ENCODE peak calls at places on chromosomes 16 and 17, in nine cellular contexts. U is Ammon's horn; C is renal cortical epithelial cell; G is activated naive CD4-positive, alpha-beta T cell treated with anti-CD3 and anti-CD28 coated beads for 36 hours; F is NCI-H1417; M is GM04504; O is ELF-1; D is amygdala; Y is activated CD4-positive, alpha-beta memory T cell treated with anti-CD3 and anti-CD28 coated beads for 36 hours. P is an unnamed sample.

GRCh38 chr17:419073-419735 is 66.6 kb upstream of the RPH3AL start:
- DNase-seq in U (no peak), C (no peak), G (peak), F (no peak), M (no peak), O (no peak), D (no peak), Y (peak), P (no peak)

GRCh38 chr16:62254847-62255246 is 218.6 kb upstream of the CDH8 start:
- DNase-seq in U (no peak), C (no peak), G (no peak), F (no peak), M (no peak), O (no peak), D (no peak), Y (no peak), P (no peak)

GRCh38 chr17:79294459-79295071 is 219.9 kb downstream of the ENGASE start:
- DNase-seq in U (peak), C (peak), G (peak), F (no peak), M (no peak), O (peak), D (peak), Y (peak), P (no peak)

GRCh38 chr17:71276071-71276470 is 844.7 kb upstream of the SOX9 start:
- DNase-seq in U (no peak), C (no peak), G (no peak), F (no peak), M (no peak), O (no peak), D (no peak), Y (no peak), P (no peak)

GRCh38 chr17:62807812-62808575 is at the start of gene MARCHF10:
- DNase-seq in U (no peak), C (no peak), G (peak), F (peak), M (no peak), O (peak), D (no peak), Y (peak), P (no peak)

GRCh38 chr16:1099224-1100083 is 3.4 kb upstream of the C1QTNF8 start:
- DNase-seq in U (no peak), C (no peak), G (no peak), F (no peak), M (no peak), O (no peak), D (no peak), Y (no peak), P (no peak)

GRCh38 chr16:19555938-19556778 is 655 bp downstream of the VPS35L start:
- DNase-seq in U (no peak), C (peak), G (peak), F (peak), M (no peak), O (peak), D (no peak), Y (peak), P (no peak)

GRCh38 chr16:87706278-87707000 is 59.3 kb downstream of the KLHDC4 start:
- DNase-seq in U (no peak), C (no peak), G (no peak), F (peak), M (no peak), O (peak), D (no peak), Y (no peak), P (no peak)